ENCODE peak calls at places on chromosomes 6 and 20, in ten cellular contexts. J, Y, Z, E, G, A, X, R, V and H are unnamed samples.

GRCh38 chr20:10671221-10671849 is 2.5 kb downstream of the JAG1 start:
- DNase-seq in G (peak), X (no peak), V (peak), J (peak), E (peak), A (peak), Z (no peak), R (peak), Y (no peak), H (no peak)

GRCh38 chr6:148516116-148517016 is 173.7 kb downstream of the SASH1 start:
- DNase-seq in A (no peak), Y (no peak), R (no peak), X (no peak), Z (peak), E (no peak), G (no peak), J (no peak), V (no peak), H (no peak)

GRCh38 chr20:18739785-18740184 is 73.8 kb upstream of the SCP2D1 start:
- DNase-seq in R (no peak), E (peak), Z (no peak), J (peak), V (peak), G (no peak), X (no peak), Y (no peak), A (no peak), H (no peak)

GRCh38 chr6:165770430-165771082 is 107.5 kb upstream of the PDE10A start:
- DNase-seq in R (no peak), A (no peak), E (no peak), G (no peak), V (no peak), X (no peak), Y (no peak), J (no peak), Z (no peak), H (no peak)

GRCh38 chr20:58513580-58514285 is 1.5 kb downstream of the APCDD1L start:
- DNase-seq in Y (no peak), J (no peak), G (no peak), R (no peak), Z (no peak), X (no peak), A (no peak), V (no peak), E (no peak), H (no peak)

GRCh38 chr6:106547556-106547955 is 81.7 kb downstream of the RTN4IP1 start:
- DNase-seq in Y (no peak), G (no peak), J (no peak), A (no peak), R (no peak), X (no peak), Z (no peak), E (peak), V (no peak), H (no peak)

GRCh38 chr20:24691901-24692351 is 222.5 kb downstream of the SYNDIG1 start:
- DNase-seq in Z (no peak), E (no peak), Y (no peak), J (no peak), G (no peak), A (peak), R (no peak), V (no peak), X (no peak), H (no peak)

GRCh38 chr6:56334937-56335336 is 87.6 kb upstream of the COL21A1 start:
- DNase-seq in V (peak), Z (peak), J (no peak), R (no peak), X (no peak), G (no peak), E (peak), A (no peak), Y (no peak), H (no peak)

GRCh38 chr6:105869835-105870506 is 216.2 kb upstream of the PRDM1 start:
- DNase-seq in Z (no peak), J (no peak), Y (no peak), A (no peak), G (no peak), R (no peak), V (no peak), E (no peak), X (no peak), H (no peak)

GRCh38 chr6:95978230-95978629 is 37.5 kb upstream of the FUT9 start:
- DNase-seq in Z (peak), X (no peak), Y (no peak), E (no peak), V (no peak), A (no peak), R (no peak), G (no peak), J (no peak), H (no peak)